ENCODE peak calls at places on chromosomes 3 and 15, in seven cellular contexts. One of them, this sample, is unnamed. For H3K9me3, the result is how much of the 10 kb centered on the place peaks cover.

GRCh38 chr3:13167064-13167743 is 94.0 kb upstream of the IQSEC1 start:
- DNase-seq in ovary: no peak
- DNase-seq in effector memory CD4-positive, alpha-beta T cell: no peak
- DNase-seq in CD8-positive, alpha-beta memory T cell: no peak
- DNase-seq in A549: no peak
- DNase-seq in colonic mucosa: no peak
- DNase-seq in PC-3: no peak
- DNase-seq in this sample: no peak

GRCh38 chr3:160951677-160952487 is 153.3 kb downstream of the B3GALNT1 start:
- DNase-seq in ovary: no peak
- DNase-seq in effector memory CD4-positive, alpha-beta T cell: no peak
- DNase-seq in CD8-positive, alpha-beta memory T cell: no peak
- DNase-seq in A549: no peak
- DNase-seq in colonic mucosa: no peak
- DNase-seq in PC-3: no peak
- DNase-seq in this sample: no peak

GRCh38 chr3:24521306-24522154 is 26.9 kb upstream of the THRB start:
- DNase-seq in ovary: peak
- DNase-seq in effector memory CD4-positive, alpha-beta T cell: no peak
- DNase-seq in CD8-positive, alpha-beta memory T cell: no peak
- DNase-seq in A549: peak
- DNase-seq in colonic mucosa: peak
- DNase-seq in PC-3: peak
- DNase-seq in this sample: no peak

GRCh38 chr15:85527907-85528306 is 147.5 kb downstream of the AKAP13 start:
- DNase-seq in ovary: no peak
- DNase-seq in effector memory CD4-positive, alpha-beta T cell: no peak
- DNase-seq in CD8-positive, alpha-beta memory T cell: no peak
- DNase-seq in A549: peak
- DNase-seq in colonic mucosa: no peak
- DNase-seq in PC-3: no peak
- DNase-seq in this sample: no peak

GRCh38 chr3:128435058-128435457 is 31.6 kb downstream of the DNAJB8 start:
- DNase-seq in ovary: no peak
- DNase-seq in effector memory CD4-positive, alpha-beta T cell: no peak
- DNase-seq in CD8-positive, alpha-beta memory T cell: no peak
- DNase-seq in A549: no peak
- DNase-seq in colonic mucosa: no peak
- DNase-seq in PC-3: peak
- DNase-seq in this sample: no peak

GRCh38 chr15:41921167-41921566 is 27.3 kb upstream of the SPTBN5 start:
- DNase-seq in ovary: no peak
- DNase-seq in effector memory CD4-positive, alpha-beta T cell: no peak
- DNase-seq in CD8-positive, alpha-beta memory T cell: no peak
- DNase-seq in A549: no peak
- DNase-seq in colonic mucosa: no peak
- DNase-seq in PC-3: no peak
- DNase-seq in this sample: no peak

GRCh38 chr3:139095803-139096466 is 51.2 kb upstream of the PRR23C start:
- DNase-seq in ovary: no peak
- DNase-seq in effector memory CD4-positive, alpha-beta T cell: no peak
- DNase-seq in CD8-positive, alpha-beta memory T cell: no peak
- DNase-seq in A549: no peak
- DNase-seq in colonic mucosa: no peak
- DNase-seq in PC-3: no peak
- DNase-seq in this sample: no peak

GRCh38 chr3:42711491-42712343 is 9.1 kb upstream of the HHATL start:
- DNase-seq in ovary: no peak
- DNase-seq in effector memory CD4-positive, alpha-beta T cell: no peak
- DNase-seq in CD8-positive, alpha-beta memory T cell: no peak
- DNase-seq in A549: peak
- DNase-seq in colonic mucosa: no peak
- DNase-seq in PC-3: peak
- DNase-seq in this sample: peak

GRCh38 chr3:71369733-71370391 is 213.7 kb downstream of the FOXP1 start:
- DNase-seq in ovary: no peak
- DNase-seq in effector memory CD4-positive, alpha-beta T cell: no peak
- DNase-seq in CD8-positive, alpha-beta memory T cell: no peak
- DNase-seq in A549: no peak
- DNase-seq in colonic mucosa: no peak
- DNase-seq in PC-3: no peak
- DNase-seq in this sample: no peak

GRCh38 chr3:195550723-195551122 is 7.6 kb upstream of the PPP1R2 start:
- DNase-seq in ovary: no peak
- DNase-seq in effector memory CD4-positive, alpha-beta T cell: peak
- DNase-seq in CD8-positive, alpha-beta memory T cell: no peak
- DNase-seq in A549: no peak
- DNase-seq in colonic mucosa: no peak
- DNase-seq in PC-3: no peak
- DNase-seq in this sample: no peak

GRCh38 chr3:45746974-45747622 is 49.2 kb downstream of the SLC6A20 start:
- DNase-seq in ovary: no peak
- DNase-seq in effector memory CD4-positive, alpha-beta T cell: no peak
- DNase-seq in CD8-positive, alpha-beta memory T cell: no peak
- DNase-seq in A549: no peak
- DNase-seq in colonic mucosa: no peak
- DNase-seq in PC-3: no peak
- DNase-seq in this sample: no peak

GRCh38 chr3:193593666-193594025 is 638 bp downstream of the OPA1 start:
- DNase-seq in ovary: no peak
- DNase-seq in effector memory CD4-positive, alpha-beta T cell: peak
- DNase-seq in CD8-positive, alpha-beta memory T cell: peak
- DNase-seq in A549: peak
- DNase-seq in colonic mucosa: no peak
- DNase-seq in PC-3: peak
- DNase-seq in this sample: peak

GRCh38 chr3:159200176-159200575 is 398.3 kb downstream of the MFSD1 start:
- DNase-seq in ovary: no peak
- DNase-seq in effector memory CD4-positive, alpha-beta T cell: no peak
- DNase-seq in CD8-positive, alpha-beta memory T cell: no peak
- DNase-seq in A549: no peak
- DNase-seq in colonic mucosa: no peak
- DNase-seq in PC-3: peak
- DNase-seq in this sample: no peak

GRCh38 chr15:82539690-82540054 is 585 bp downstream of the RPS17 start:
- DNase-seq in ovary: no peak
- DNase-seq in effector memory CD4-positive, alpha-beta T cell: no peak
- DNase-seq in CD8-positive, alpha-beta memory T cell: no peak
- DNase-seq in A549: no peak
- DNase-seq in colonic mucosa: peak
- DNase-seq in PC-3: no peak
- DNase-seq in this sample: no peak

GRCh38 chr15:65580287-65580686 is 30.6 kb downstream of the INTS14 start:
- DNase-seq in ovary: no peak
- DNase-seq in effector memory CD4-positive, alpha-beta T cell: no peak
- DNase-seq in CD8-positive, alpha-beta memory T cell: no peak
- DNase-seq in A549: peak
- DNase-seq in colonic mucosa: no peak
- DNase-seq in PC-3: peak
- DNase-seq in this sample: no peak

GRCh38 chr3:6180171-6180570 is 680.7 kb upstream of the GRM7 start:
- DNase-seq in ovary: no peak
- DNase-seq in effector memory CD4-positive, alpha-beta T cell: no peak
- DNase-seq in CD8-positive, alpha-beta memory T cell: no peak
- DNase-seq in A549: no peak
- DNase-seq in colonic mucosa: no peak
- DNase-seq in PC-3: peak
- DNase-seq in this sample: no peak

GRCh38 chr3:155753038-155753647 is 8.3 kb upstream of the PLCH1 start:
- DNase-seq in ovary: no peak
- DNase-seq in effector memory CD4-positive, alpha-beta T cell: no peak
- DNase-seq in CD8-positive, alpha-beta memory T cell: no peak
- DNase-seq in A549: peak
- DNase-seq in colonic mucosa: no peak
- DNase-seq in PC-3: peak
- DNase-seq in this sample: no peak

GRCh38 chr3:124752051-124752450 is 21.8 kb downstream of the UMPS start:
- DNase-seq in ovary: no peak
- DNase-seq in effector memory CD4-positive, alpha-beta T cell: no peak
- DNase-seq in CD8-positive, alpha-beta memory T cell: no peak
- DNase-seq in A549: no peak
- DNase-seq in colonic mucosa: no peak
- DNase-seq in PC-3: no peak
- DNase-seq in this sample: no peak

GRCh38 chr3:111143-112069 is 85.2 kb upstream of the CHL1 start:
- DNase-seq in ovary: no peak
- DNase-seq in effector memory CD4-positive, alpha-beta T cell: no peak
- DNase-seq in CD8-positive, alpha-beta memory T cell: no peak
- DNase-seq in A549: peak
- DNase-seq in colonic mucosa: no peak
- DNase-seq in PC-3: no peak
- DNase-seq in this sample: no peak

GRCh38 chr3:43244694-43245093 is 41.6 kb upstream of the SNRK start:
- DNase-seq in ovary: no peak
- DNase-seq in effector memory CD4-positive, alpha-beta T cell: no peak
- DNase-seq in CD8-positive, alpha-beta memory T cell: no peak
- DNase-seq in A549: no peak
- DNase-seq in colonic mucosa: no peak
- DNase-seq in PC-3: no peak
- DNase-seq in this sample: no peak

GRCh38 chr15:35657679-35658201 is 111.8 kb upstream of the DPH6 start:
- DNase-seq in ovary: no peak
- DNase-seq in effector memory CD4-positive, alpha-beta T cell: no peak
- DNase-seq in CD8-positive, alpha-beta memory T cell: no peak
- DNase-seq in A549: no peak
- DNase-seq in colonic mucosa: no peak
- DNase-seq in PC-3: peak
- DNase-seq in this sample: no peak

GRCh38 chr15:92921215-92922131 is 21.3 kb downstream of the CHD2 start:
- DNase-seq in ovary: no peak
- DNase-seq in effector memory CD4-positive, alpha-beta T cell: no peak
- DNase-seq in CD8-positive, alpha-beta memory T cell: no peak
- DNase-seq in A549: peak
- DNase-seq in colonic mucosa: no peak
- DNase-seq in PC-3: peak
- DNase-seq in this sample: no peak

GRCh38 chr15:89494941-89495637 is 1.3 kb downstream of the RHCG start:
- DNase-seq in ovary: no peak
- DNase-seq in effector memory CD4-positive, alpha-beta T cell: no peak
- DNase-seq in CD8-positive, alpha-beta memory T cell: no peak
- DNase-seq in A549: peak
- DNase-seq in colonic mucosa: peak
- DNase-seq in PC-3: peak
- DNase-seq in this sample: no peak

GRCh38 chr3:23810342-23811116 is 4.8 kb downstream of the UBE2E1 start:
- DNase-seq in ovary: peak
- DNase-seq in effector memory CD4-positive, alpha-beta T cell: peak
- DNase-seq in CD8-positive, alpha-beta memory T cell: peak
- DNase-seq in A549: peak
- DNase-seq in colonic mucosa: peak
- DNase-seq in PC-3: peak
- DNase-seq in this sample: peak

GRCh38 chr3:190697901-190698300 is 164.6 kb downstream of the GMNC start:
- DNase-seq in ovary: no peak
- DNase-seq in effector memory CD4-positive, alpha-beta T cell: no peak
- DNase-seq in CD8-positive, alpha-beta memory T cell: no peak
- DNase-seq in A549: no peak
- DNase-seq in colonic mucosa: no peak
- DNase-seq in PC-3: peak
- DNase-seq in this sample: no peak

GRCh38 chr15:57751177-57751800 is 44.8 kb downstream of the POLR2M start:
- DNase-seq in ovary: no peak
- DNase-seq in effector memory CD4-positive, alpha-beta T cell: no peak
- DNase-seq in CD8-positive, alpha-beta memory T cell: no peak
- DNase-seq in A549: peak
- DNase-seq in colonic mucosa: no peak
- DNase-seq in PC-3: peak
- DNase-seq in this sample: no peak

GRCh38 chr3:160225181-160226025 is at the start of gene C3orf80:
- DNase-seq in ovary: peak
- DNase-seq in effector memory CD4-positive, alpha-beta T cell: no peak
- DNase-seq in CD8-positive, alpha-beta memory T cell: peak
- DNase-seq in A549: peak
- DNase-seq in colonic mucosa: peak
- DNase-seq in PC-3: peak
- DNase-seq in this sample: peak

GRCh38 chr3:10173926-10174435 is 9.3 kb downstream of the IRAK2 start:
- DNase-seq in ovary: no peak
- DNase-seq in effector memory CD4-positive, alpha-beta T cell: no peak
- DNase-seq in CD8-positive, alpha-beta memory T cell: no peak
- DNase-seq in A549: peak
- DNase-seq in colonic mucosa: no peak
- DNase-seq in PC-3: peak
- DNase-seq in this sample: no peak
- H3K9me3 ChIP-seq in ovary: under half
- H3K9me3 ChIP-seq in effector memory CD4-positive, alpha-beta T cell: under half
- H3K9me3 ChIP-seq in CD8-positive, alpha-beta memory T cell: under half
- H3K9me3 ChIP-seq in A549: under half
- H3K9me3 ChIP-seq in colonic mucosa: under half
- H3K9me3 ChIP-seq in PC-3: under half
- H3K9me3 ChIP-seq in this sample: under half

GRCh38 chr3:75768303-75769017 is 16.9 kb downstream of the ZNF717 start:
- DNase-seq in ovary: no peak
- DNase-seq in effector memory CD4-positive, alpha-beta T cell: no peak
- DNase-seq in CD8-positive, alpha-beta memory T cell: no peak
- DNase-seq in A549: no peak
- DNase-seq in colonic mucosa: no peak
- DNase-seq in PC-3: no peak
- DNase-seq in this sample: no peak
- H3K9me3 ChIP-seq in ovary: under half
- H3K9me3 ChIP-seq in effector memory CD4-positive, alpha-beta T cell: under half
- H3K9me3 ChIP-seq in CD8-positive, alpha-beta memory T cell: under half
- H3K9me3 ChIP-seq in A549: under half
- H3K9me3 ChIP-seq in colonic mucosa: under half
- H3K9me3 ChIP-seq in PC-3: under half
- H3K9me3 ChIP-seq in this sample: under half

GRCh38 chr15:56228854-56229253 is 14.8 kb downstream of the RFX7 start:
- DNase-seq in ovary: no peak
- DNase-seq in effector memory CD4-positive, alpha-beta T cell: no peak
- DNase-seq in CD8-positive, alpha-beta memory T cell: no peak
- DNase-seq in A549: no peak
- DNase-seq in colonic mucosa: no peak
- DNase-seq in PC-3: no peak
- DNase-seq in this sample: no peak
- H3K9me3 ChIP-seq in ovary: under half
- H3K9me3 ChIP-seq in effector memory CD4-positive, alpha-beta T cell: under half
- H3K9me3 ChIP-seq in CD8-positive, alpha-beta memory T cell: under half
- H3K9me3 ChIP-seq in A549: half or more
- H3K9me3 ChIP-seq in colonic mucosa: under half
- H3K9me3 ChIP-seq in PC-3: under half
- H3K9me3 ChIP-seq in this sample: under half

GRCh38 chr3:126541628-126542339 is 16.9 kb downstream of the C3orf22 start:
- DNase-seq in ovary: no peak
- DNase-seq in effector memory CD4-positive, alpha-beta T cell: no peak
- DNase-seq in CD8-positive, alpha-beta memory T cell: no peak
- DNase-seq in A549: no peak
- DNase-seq in colonic mucosa: peak
- DNase-seq in PC-3: no peak
- DNase-seq in this sample: peak
- H3K9me3 ChIP-seq in ovary: under half
- H3K9me3 ChIP-seq in effector memory CD4-positive, alpha-beta T cell: under half
- H3K9me3 ChIP-seq in CD8-positive, alpha-beta memory T cell: under half
- H3K9me3 ChIP-seq in A549: under half
- H3K9me3 ChIP-seq in colonic mucosa: under half
- H3K9me3 ChIP-seq in PC-3: under half
- H3K9me3 ChIP-seq in this sample: under half

GRCh38 chr15:27669641-27670040 is 429.5 kb downstream of the OCA2 start:
- DNase-seq in ovary: no peak
- DNase-seq in effector memory CD4-positive, alpha-beta T cell: no peak
- DNase-seq in CD8-positive, alpha-beta memory T cell: no peak
- DNase-seq in A549: no peak
- DNase-seq in colonic mucosa: no peak
- DNase-seq in PC-3: no peak
- DNase-seq in this sample: no peak
- H3K9me3 ChIP-seq in ovary: under half
- H3K9me3 ChIP-seq in effector memory CD4-positive, alpha-beta T cell: under half
- H3K9me3 ChIP-seq in CD8-positive, alpha-beta memory T cell: under half
- H3K9me3 ChIP-seq in A549: under half
- H3K9me3 ChIP-seq in colonic mucosa: under half
- H3K9me3 ChIP-seq in PC-3: under half
- H3K9me3 ChIP-seq in this sample: under half

GRCh38 chr15:23572844-23573243 is 7.4 kb downstream of the MKRN3 start:
- DNase-seq in ovary: no peak
- DNase-seq in effector memory CD4-positive, alpha-beta T cell: no peak
- DNase-seq in CD8-positive, alpha-beta memory T cell: no peak
- DNase-seq in A549: no peak
- DNase-seq in colonic mucosa: no peak
- DNase-seq in PC-3: no peak
- DNase-seq in this sample: no peak
- H3K9me3 ChIP-seq in ovary: under half
- H3K9me3 ChIP-seq in effector memory CD4-positive, alpha-beta T cell: under half
- H3K9me3 ChIP-seq in CD8-positive, alpha-beta memory T cell: under half
- H3K9me3 ChIP-seq in A549: under half
- H3K9me3 ChIP-seq in colonic mucosa: under half
- H3K9me3 ChIP-seq in PC-3: under half
- H3K9me3 ChIP-seq in this sample: under half